ENCODE peak calls at places on chromosome 20, in six cellular contexts. U, M, J, T, S and Z are unnamed samples.

GRCh38 chr20:63641146-63641791 is 12.0 kb downstream of the STMN3 start:
- DNase-seq in U (no peak), M (no peak), J (peak; percentile 84), T (no peak), S (no peak), Z (no peak)

GRCh38 chr20:18304618-18305017 is 16.3 kb downstream of the ZNF133 start:
- DNase-seq in U (no peak), M (no peak), J (no peak), T (no peak), S (no peak), Z (no peak)

GRCh38 chr20:14707865-14708574 is 370.6 kb upstream of the FLRT3 start:
- DNase-seq in U (no peak), M (no peak), J (no peak), T (no peak), S (no peak), Z (no peak)

GRCh38 chr20:57066126-57066900 is 200.1 kb downstream of the BMP7 start:
- DNase-seq in U (no peak), M (no peak), J (no peak), T (no peak), S (no peak), Z (no peak)

GRCh38 chr20:59455392-59456341 is 148.7 kb upstream of the PHACTR3 start:
- DNase-seq in U (no peak), M (peak; percentile 26), J (no peak), T (peak; percentile 60), S (peak; percentile 49), Z (no peak)

GRCh38 chr20:61753196-61753942 is 312.3 kb downstream of the TAF4 start:
- DNase-seq in U (no peak), M (no peak), J (peak; percentile 11), T (no peak), S (no peak), Z (no peak)

GRCh38 chr20:62995898-62996595 is 10.7 kb downstream of the BHLHE23 start:
- DNase-seq in U (no peak), M (no peak), J (no peak), T (no peak), S (no peak), Z (no peak)

GRCh38 chr20:64242003-64242796 is 13.3 kb upstream of the PCMTD2 start:
- DNase-seq in U (no peak), M (no peak), J (no peak), T (no peak), S (no peak), Z (no peak)

GRCh38 chr20:4488407-4489339 is 233.0 kb upstream of the PRND start:
- DNase-seq in U (no peak), M (no peak), J (no peak), T (no peak), S (no peak), Z (no peak)

GRCh38 chr20:53900380-53900999 is 169.9 kb downstream of the BCAS1 start:
- DNase-seq in U (no peak), M (no peak), J (no peak), T (no peak), S (no peak), Z (no peak)

GRCh38 chr20:47907031-47907670 is 121.9 kb upstream of the SULF2 start:
- DNase-seq in U (no peak), M (peak; percentile 42), J (no peak), T (no peak), S (no peak), Z (no peak)

GRCh38 chr20:50734730-50735679 is 3.6 kb downstream of the PARD6B start:
- DNase-seq in U (no peak), M (no peak), J (no peak), T (no peak), S (no peak), Z (no peak)

GRCh38 chr20:33868042-33868441 is 56.9 kb downstream of the CHMP4B start:
- DNase-seq in U (no peak), M (no peak), J (no peak), T (no peak), S (no peak), Z (no peak)